ENCODE peak calls at places on chromosomes 3 and 15, in four cellular contexts. H is progenitor cell of endocrine pancreas, E is hepatocyte, Q is NCI-H1417. Z is an unnamed sample.

GRCh38 chr3:197003461-197004385 is 25.9 kb downstream of the MELTF start:
- DNase-seq in H (no peak), E (peak), Q (peak), Z (peak)

GRCh38 chr3:128846501-128846900 is 32.9 kb upstream of the ACAD9 start:
- DNase-seq in H (no peak), E (no peak), Q (no peak), Z (no peak)

GRCh38 chr3:178318957-178319528 is 217.2 kb upstream of the KCNMB2 start:
- DNase-seq in H (no peak), E (peak), Q (no peak), Z (peak)

GRCh38 chr15:45776772-45777171 is 141.9 kb downstream of the SQOR start:
- DNase-seq in H (no peak), E (no peak), Q (no peak), Z (no peak)

GRCh38 chr3:63279000-63279366 is 875 bp downstream of the SYNPR start:
- DNase-seq in H (peak), E (peak), Q (peak), Z (peak)

GRCh38 chr15:89860446-89860845 is 33.3 kb downstream of the AP3S2 start:
- DNase-seq in H (no peak), E (no peak), Q (no peak), Z (no peak)

GRCh38 chr3:19149388-19149787 is 1.1 kb downstream of the KCNH8 start:
- DNase-seq in H (peak), E (peak), Q (no peak), Z (peak)

GRCh38 chr3:113255854-113256615 is 44.7 kb downstream of the BOC start:
- DNase-seq in H (no peak), E (no peak), Q (no peak), Z (no peak)

GRCh38 chr3:70308760-70309159 is 3.7 kb downstream of the MDFIC2 start:
- DNase-seq in H (no peak), E (peak), Q (no peak), Z (peak)

GRCh38 chr3:172696357-172696756 is 14.5 kb downstream of the NCEH1 start:
- DNase-seq in H (no peak), E (no peak), Q (no peak), Z (no peak)

GRCh38 chr15:89034305-89034704 is 54.0 kb upstream of the ABHD2 start:
- DNase-seq in H (no peak), E (no peak), Q (no peak), Z (peak)

GRCh38 chr3:26558257-26558656 is 64.3 kb upstream of the LRRC3B start:
- DNase-seq in H (no peak), E (no peak), Q (no peak), Z (no peak)

GRCh38 chr3:62554264-62554799 is 181.0 kb upstream of the FEZF2 start:
- DNase-seq in H (no peak), E (no peak), Q (no peak), Z (peak)

GRCh38 chr3:49158108-49158709 is 7.9 kb downstream of the CCDC71 start:
- DNase-seq in H (no peak), E (peak), Q (peak), Z (peak)

GRCh38 chr3:59609967-59610366 is 560.1 kb upstream of the CFAP20DC start:
- DNase-seq in H (no peak), E (no peak), Q (no peak), Z (peak)

GRCh38 chr15:59687831-59688230 is 1.3 kb downstream of the BNIP2 start:
- DNase-seq in H (no peak), E (no peak), Q (no peak), Z (peak)

GRCh38 chr3:109656225-109656624 is 318.9 kb upstream of the DPPA4 start:
- DNase-seq in H (no peak), E (no peak), Q (no peak), Z (no peak)

GRCh38 chr3:197573048-197573767 is 17.4 kb upstream of the BDH1 start:
- DNase-seq in H (no peak), E (no peak), Q (no peak), Z (peak)

GRCh38 chr3:125280966-125281365 is 68.4 kb upstream of the SLC12A8 start:
- DNase-seq in H (no peak), E (no peak), Q (peak), Z (peak)

GRCh38 chr3:29164825-29165224 is 116.0 kb upstream of the RBMS3 start:
- DNase-seq in H (no peak), E (no peak), Q (no peak), Z (no peak)

GRCh38 chr3:27796365-27796875 is 74.3 kb upstream of the EOMES start:
- DNase-seq in H (no peak), E (no peak), Q (no peak), Z (no peak)

GRCh38 chr15:64865998-64866520 is 24.3 kb downstream of the PLEKHO2 start:
- DNase-seq in H (no peak), E (no peak), Q (no peak), Z (no peak)

GRCh38 chr3:196192036-196193001 is 18.9 kb downstream of the ZDHHC19 start:
- DNase-seq in H (no peak), E (no peak), Q (no peak), Z (no peak)

GRCh38 chr3:149489060-149489690 is 14.7 kb downstream of the TM4SF4 start:
- DNase-seq in H (no peak), E (no peak), Q (no peak), Z (peak)

GRCh38 chr3:17030956-17031652 is 146.3 kb downstream of the PLCL2 start:
- DNase-seq in H (no peak), E (no peak), Q (no peak), Z (no peak)